ENCODE peak calls at places on chromosomes 7 and 10, in ten cellular contexts. S is adrenal gland; L is MG63; W is MM.1S; F is kidney epithelial cell; M is cardiac muscle cell; Q is CD4-positive, alpha-beta T cell; C is CD4-positive, alpha-beta memory T cell; E is colonic mucosa; J is CD4-positive, CD25-positive, alpha-beta regulatory T cell. H is an unnamed sample.

GRCh38 chr7:36583318-36583717 is 141.0 kb downstream of the AOAH start:
- DNase-seq in M (no peak), J (no peak), E (no peak), S (no peak), W (no peak), C (no peak), F (no peak), L (no peak), Q (no peak), H (no peak)

GRCh38 chr7:72446566-72447462 is 34.7 kb upstream of the CALN1 start:
- DNase-seq in E (no peak), J (no peak), W (no peak), S (no peak), Q (no peak), L (no peak), C (no peak), M (no peak), F (no peak), H (peak; percentile 41)

GRCh38 chr7:31058122-31058521 is 6.0 kb downstream of the ADCYAP1R1 start:
- DNase-seq in M (no peak), W (no peak), S (no peak), F (no peak), L (no peak), J (no peak), E (no peak), C (no peak), Q (no peak), H (no peak)

GRCh38 chr7:2152646-2153045 is 80.1 kb downstream of the MAD1L1 start:
- DNase-seq in E (no peak), J (no peak), M (no peak), C (no peak), L (no peak), W (no peak), S (no peak), Q (no peak), F (no peak), H (no peak)

GRCh38 chr7:44587843-44588711 is 6.0 kb upstream of the TMED4 start:
- DNase-seq in S (peak; percentile 75), E (peak; percentile 71), L (peak; percentile 20), W (peak; percentile 74), J (peak; percentile 75), F (no peak), C (peak; percentile 73), M (peak; percentile 41), Q (peak; percentile 60), H (peak; percentile 77)

GRCh38 chr10:115706482-115707076 is 566.4 kb downstream of the GFRA1 start:
- DNase-seq in S (peak; percentile 6), E (no peak), M (peak; percentile 12), C (no peak), L (no peak), Q (no peak), F (no peak), J (no peak), W (peak; percentile 39), H (no peak)

GRCh38 chr7:41656357-41656756 is 46.5 kb downstream of the INHBA start:
- DNase-seq in W (no peak), S (no peak), C (no peak), J (no peak), L (peak; percentile 2), M (no peak), Q (no peak), F (no peak), E (no peak), H (no peak)

GRCh38 chr10:62506371-62506770 is 132.2 kb downstream of the ZNF365 start:
- DNase-seq in S (no peak), F (no peak), W (no peak), E (no peak), Q (no peak), M (no peak), J (no peak), C (no peak), L (no peak), H (no peak)

GRCh38 chr7:1974714-1975113 is 258.0 kb downstream of the MAD1L1 start:
- DNase-seq in M (no peak), E (no peak), J (no peak), W (no peak), Q (no peak), F (no peak), C (no peak), S (no peak), L (no peak), H (no peak)

GRCh38 chr7:37642028-37642540 is 41.5 kb upstream of the GPR141 start:
- DNase-seq in E (no peak), J (no peak), S (no peak), L (no peak), M (peak; percentile 4), W (no peak), C (no peak), Q (no peak), F (no peak), H (no peak)

GRCh38 chr7:120254845-120255244 is 18.1 kb upstream of the KCND2 start:
- DNase-seq in Q (no peak), F (no peak), E (no peak), M (no peak), C (no peak), W (no peak), J (no peak), L (no peak), S (peak; percentile 56), H (no peak)

GRCh38 chr7:143389316-143390097 is 8.4 kb downstream of the ZYX start:
- DNase-seq in C (no peak), M (no peak), W (no peak), E (no peak), L (no peak), Q (no peak), F (no peak), J (no peak), S (no peak), H (no peak)

GRCh38 chr10:5888843-5889623 is 660 bp downstream of the ANKRD16 start:
- DNase-seq in E (peak; percentile 37), W (peak; percentile 50), F (no peak), M (peak; percentile 69), S (peak; percentile 38), L (peak; percentile 39), J (peak; percentile 46), C (peak; percentile 39), Q (peak; percentile 25), H (peak; percentile 40)

GRCh38 chr10:74753295-74754211 is 72.8 kb upstream of the KAT6B start:
- DNase-seq in F (no peak), E (no peak), Q (no peak), L (peak; percentile 73), C (no peak), J (no peak), S (peak; percentile 48), W (no peak), M (no peak), H (no peak)

GRCh38 chr7:129225931-129226572 is 1.2 kb downstream of the AHCYL2 start:
- DNase-seq in M (peak; percentile 38), J (no peak), F (no peak), Q (no peak), S (no peak), L (no peak), C (no peak), E (no peak), W (no peak), H (no peak)

GRCh38 chr7:25711940-25712339 is 440.1 kb upstream of the NFE2L3 start:
- DNase-seq in L (no peak), J (no peak), E (no peak), M (no peak), W (no peak), S (no peak), Q (no peak), C (no peak), F (no peak), H (peak; percentile 85)

GRCh38 chr7:87447251-87447650 is 28.2 kb downstream of the ABCB4 start:
- DNase-seq in L (no peak), E (no peak), W (no peak), S (no peak), C (no peak), J (no peak), F (no peak), M (no peak), Q (no peak), H (no peak)

GRCh38 chr7:131431289-131431688 is 103.6 kb downstream of the MKLN1 start:
- DNase-seq in S (peak; percentile 25), W (no peak), L (peak; percentile 87), C (no peak), J (no peak), F (no peak), E (no peak), Q (no peak), M (no peak), H (peak; percentile 49)

DNA sequence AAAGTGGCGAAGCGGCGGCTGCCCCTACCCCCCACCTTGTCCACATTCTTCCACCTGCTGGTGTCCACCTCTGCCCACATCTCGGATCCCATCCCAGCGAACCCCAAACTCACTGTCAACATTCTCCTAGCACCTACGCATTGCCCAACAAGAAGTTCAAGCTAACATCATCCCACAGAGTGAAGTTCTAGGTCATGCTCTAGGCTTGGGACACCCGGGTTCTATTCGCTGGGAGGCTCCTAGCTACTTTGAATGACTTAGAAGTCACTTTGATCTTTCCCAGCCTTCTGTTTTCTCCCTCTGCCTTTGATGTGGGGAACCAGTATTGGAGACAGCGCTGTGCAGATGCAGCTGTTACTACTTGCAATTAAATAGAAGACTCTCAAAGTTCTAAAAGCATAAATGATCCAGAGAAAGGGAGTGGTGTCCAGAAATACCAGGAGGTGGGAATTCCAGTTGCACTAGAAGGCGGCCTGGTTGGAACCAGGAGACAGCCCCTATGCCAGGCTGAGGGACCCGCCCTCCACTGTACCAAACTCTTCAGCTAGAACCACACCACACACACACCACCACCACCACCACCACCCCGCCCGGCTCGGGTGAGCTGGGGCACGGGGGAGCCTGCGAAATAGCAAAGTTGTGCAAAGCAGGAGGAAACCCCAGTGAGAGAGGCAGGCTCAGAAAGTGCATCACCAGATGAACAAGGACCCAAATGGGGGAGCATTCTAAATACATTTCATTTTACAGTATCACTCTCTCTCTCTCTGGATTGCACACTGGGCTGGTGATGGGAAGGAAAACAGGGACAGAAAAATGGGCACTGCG is 5.5 kb upstream of the VGF start:
- DNase-seq in S (no peak), J (no peak), L (no peak), M (no peak), E (no peak), W (no peak), C (peak; percentile 46), F (no peak), Q (no peak), H (no peak)
- H3K27me3 ChIP-seq in S (peaks cover 77% of the 10 kb centered on the region), J (peaks cover 53% of the 10 kb centered on the region), L (peaks cover 38% of the 10 kb centered on the region), M (peaks cover 100% of the 10 kb centered on the region), E (peaks cover 80% of the 10 kb centered on the region), W (peaks cover 91% of the 10 kb centered on the region), C (peaks cover 91% of the 10 kb centered on the region), F (peaks cover 74% of the 10 kb centered on the region), Q (peaks cover 98% of the 10 kb centered on the region), H (peaks cover 43% of the 10 kb centered on the region)

GRCh38 chr10:49418328-49418727 is 22.4 kb upstream of the DRGX start:
- DNase-seq in F (no peak), C (no peak), Q (no peak), J (no peak), E (no peak), L (no peak), W (no peak), M (no peak), S (no peak), H (no peak)
- H3K27me3 ChIP-seq in F (no peaks in the 10 kb centered on the region), C (no peaks in the 10 kb centered on the region), Q (no peaks in the 10 kb centered on the region), J (no peaks in the 10 kb centered on the region), E (no peaks in the 10 kb centered on the region), L (peaks cover 2% of the 10 kb centered on the region), W (no peaks in the 10 kb centered on the region), M (peaks cover 3% of the 10 kb centered on the region), S (no peaks in the 10 kb centered on the region), H (no peaks in the 10 kb centered on the region)

GRCh38 chr7:85186521-85187241 is at the start of gene SEMA3D:
- DNase-seq in L (peak; percentile 69), S (peak; percentile 73), Q (no peak), M (peak; percentile 90), C (no peak), F (no peak), J (no peak), E (peak; percentile 46), W (peak; percentile 82), H (peak; percentile 98)
- H3K27me3 ChIP-seq in L (peaks cover 2% of the 10 kb centered on the region), S (peaks cover 11% of the 10 kb centered on the region), Q (peaks cover 14% of the 10 kb centered on the region), M (peaks cover 54% of the 10 kb centered on the region), C (no peaks in the 10 kb centered on the region), F (peaks cover 4% of the 10 kb centered on the region), J (no peaks in the 10 kb centered on the region), E (peaks cover 21% of the 10 kb centered on the region), W (peaks cover 6% of the 10 kb centered on the region), H (no peaks in the 10 kb centered on the region)

GRCh38 chr10:126722726-126723125 is 52.2 kb upstream of the C10orf90 start:
- DNase-seq in J (no peak), L (no peak), M (no peak), E (no peak), W (no peak), Q (no peak), S (no peak), F (no peak), C (no peak), H (no peak)
- H3K27me3 ChIP-seq in J (no peaks in the 10 kb centered on the region), L (peaks cover 6% of the 10 kb centered on the region), M (no peaks in the 10 kb centered on the region), E (no peaks in the 10 kb centered on the region), W (no peaks in the 10 kb centered on the region), Q (no peaks in the 10 kb centered on the region), S (no peaks in the 10 kb centered on the region), F (no peaks in the 10 kb centered on the region), C (no peaks in the 10 kb centered on the region), H (no peaks in the 10 kb centered on the region)

H was measured in SJCRH30.